ENCODE peak calls at places on chromosomes 3 and 15, in eight cellular contexts. One of them, this sample, is unnamed.

GRCh38 chr15:89998141-89998661 is 2.9 kb upstream of the ZNF710 start:
- DNase-seq in amygdala: no peak
- DNase-seq in activated B cell treated with CpG ODN at 0.5 μM for 24 hours: no peak
- DNase-seq in GM13976: no peak
- DNase-seq in kidney tubule cell: peak; percentile 83
- DNase-seq in naive B cell: no peak
- DNase-seq in heart left ventricle: no peak
- DNase-seq in psoas muscle: no peak
- DNase-seq in this sample: no peak

GRCh38 chr15:99472416-99473145 is 93.2 kb upstream of the MEF2A start:
- DNase-seq in amygdala: no peak
- DNase-seq in activated B cell treated with CpG ODN at 0.5 μM for 24 hours: no peak
- DNase-seq in GM13976: no peak
- DNase-seq in kidney tubule cell: no peak
- DNase-seq in naive B cell: no peak
- DNase-seq in heart left ventricle: no peak
- DNase-seq in psoas muscle: no peak
- DNase-seq in this sample: no peak

GRCh38 chr15:70538278-70538677 is 225.1 kb downstream of the UACA start:
- DNase-seq in amygdala: no peak
- DNase-seq in activated B cell treated with CpG ODN at 0.5 μM for 24 hours: no peak
- DNase-seq in GM13976: no peak
- DNase-seq in kidney tubule cell: peak; percentile 75
- DNase-seq in naive B cell: no peak
- DNase-seq in heart left ventricle: no peak
- DNase-seq in psoas muscle: no peak
- DNase-seq in this sample: no peak

GRCh38 chr15:101578443-101578894 is 73.7 kb downstream of the TM2D3 start:
- DNase-seq in amygdala: no peak
- DNase-seq in activated B cell treated with CpG ODN at 0.5 μM for 24 hours: no peak
- DNase-seq in GM13976: peak; percentile 67
- DNase-seq in kidney tubule cell: peak; percentile 57
- DNase-seq in naive B cell: no peak
- DNase-seq in heart left ventricle: peak; percentile 51
- DNase-seq in psoas muscle: no peak
- DNase-seq in this sample: peak; percentile 64

GRCh38 chr15:41494190-41494921 is 682 bp downstream of the ITPKA start:
- DNase-seq in amygdala: no peak
- DNase-seq in activated B cell treated with CpG ODN at 0.5 μM for 24 hours: peak; percentile 50
- DNase-seq in GM13976: peak; percentile 68
- DNase-seq in kidney tubule cell: no peak
- DNase-seq in naive B cell: peak; percentile 31
- DNase-seq in heart left ventricle: no peak
- DNase-seq in psoas muscle: no peak
- DNase-seq in this sample: peak; percentile 72

GRCh38 chr15:33341943-33342342 is 31.2 kb downstream of the RYR3 start:
- DNase-seq in amygdala: no peak
- DNase-seq in activated B cell treated with CpG ODN at 0.5 μM for 24 hours: no peak
- DNase-seq in GM13976: no peak
- DNase-seq in kidney tubule cell: no peak
- DNase-seq in naive B cell: no peak
- DNase-seq in heart left ventricle: no peak
- DNase-seq in psoas muscle: no peak
- DNase-seq in this sample: no peak

GRCh38 chr15:35078221-35078915 is 6.7 kb downstream of the NANOGP8 start:
- DNase-seq in amygdala: no peak
- DNase-seq in activated B cell treated with CpG ODN at 0.5 μM for 24 hours: no peak
- DNase-seq in GM13976: peak; percentile 75
- DNase-seq in kidney tubule cell: peak; percentile 64
- DNase-seq in naive B cell: peak; percentile 8
- DNase-seq in heart left ventricle: no peak
- DNase-seq in psoas muscle: no peak
- DNase-seq in this sample: peak; percentile 81

GRCh38 chr15:79378394-79379158 is 53.6 kb upstream of the MINAR1 start:
- DNase-seq in amygdala: no peak
- DNase-seq in activated B cell treated with CpG ODN at 0.5 μM for 24 hours: no peak
- DNase-seq in GM13976: no peak
- DNase-seq in kidney tubule cell: no peak
- DNase-seq in naive B cell: no peak
- DNase-seq in heart left ventricle: no peak
- DNase-seq in psoas muscle: no peak
- DNase-seq in this sample: no peak

GRCh38 chr15:59443341-59444081 is 5.5 kb downstream of the FAM81A start:
- DNase-seq in amygdala: no peak
- DNase-seq in activated B cell treated with CpG ODN at 0.5 μM for 24 hours: no peak
- DNase-seq in GM13976: no peak
- DNase-seq in kidney tubule cell: peak; percentile 75
- DNase-seq in naive B cell: no peak
- DNase-seq in heart left ventricle: no peak
- DNase-seq in psoas muscle: no peak
- DNase-seq in this sample: peak; percentile 43

GRCh38 chr3:51637941-51638471 is 33.0 kb upstream of the TEX264 start:
- DNase-seq in amygdala: no peak
- DNase-seq in activated B cell treated with CpG ODN at 0.5 μM for 24 hours: no peak
- DNase-seq in GM13976: peak; percentile 69
- DNase-seq in kidney tubule cell: peak; percentile 66
- DNase-seq in naive B cell: peak; percentile 10
- DNase-seq in heart left ventricle: no peak
- DNase-seq in psoas muscle: no peak
- DNase-seq in this sample: peak; percentile 66

GRCh38 chr15:67981118-67981685 is 72.9 kb upstream of the PIAS1 start:
- DNase-seq in amygdala: no peak
- DNase-seq in activated B cell treated with CpG ODN at 0.5 μM for 24 hours: no peak
- DNase-seq in GM13976: no peak
- DNase-seq in kidney tubule cell: no peak
- DNase-seq in naive B cell: no peak
- DNase-seq in heart left ventricle: no peak
- DNase-seq in psoas muscle: no peak
- DNase-seq in this sample: no peak

GRCh38 chr15:88842156-88842555 is 38.9 kb downstream of the ACAN start:
- DNase-seq in amygdala: no peak
- DNase-seq in activated B cell treated with CpG ODN at 0.5 μM for 24 hours: no peak
- DNase-seq in GM13976: no peak
- DNase-seq in kidney tubule cell: no peak
- DNase-seq in naive B cell: no peak
- DNase-seq in heart left ventricle: no peak
- DNase-seq in psoas muscle: no peak
- DNase-seq in this sample: no peak

GRCh38 chr3:14345496-14346150 is 56.8 kb upstream of the SLC6A6 start:
- DNase-seq in amygdala: no peak
- DNase-seq in activated B cell treated with CpG ODN at 0.5 μM for 24 hours: no peak
- DNase-seq in GM13976: no peak
- DNase-seq in kidney tubule cell: no peak
- DNase-seq in naive B cell: no peak
- DNase-seq in heart left ventricle: no peak
- DNase-seq in psoas muscle: no peak
- DNase-seq in this sample: no peak

GRCh38 chr3:36501568-36502075 is 121.3 kb downstream of the STAC start:
- DNase-seq in amygdala: no peak
- DNase-seq in activated B cell treated with CpG ODN at 0.5 μM for 24 hours: no peak
- DNase-seq in GM13976: no peak
- DNase-seq in kidney tubule cell: no peak
- DNase-seq in naive B cell: no peak
- DNase-seq in heart left ventricle: no peak
- DNase-seq in psoas muscle: no peak
- DNase-seq in this sample: no peak

This sample was measured in GM13977.